ENCODE peak calls at places on chromosomes 7 and 10, in five cellular contexts. B is stimulated activated CD4-positive, alpha-beta T cell treated with anti-CD3 and anti-CD28 coated beads, Interleukin-12 subunit alpha, Interleukin-12 subunit beta, amount 100 ng/mL, for 24 hours; G is cardiac fibroblast; X is foreskin fibroblast; O is stimulated activated naive CD8-positive, alpha-beta T cell treated with anti-CD3 and anti-CD28 coated beads, Interleukin-15, Interleukin-2, amounts not matched to agents 100 U/mL and 50 U/mL, for 24 hours. U is an unnamed sample.

GRCh38 chr7:105675873-105676484 is 94.7 kb upstream of the EFCAB10 start:
- DNase-seq in O (peak), G (no peak), B (no peak), X (no peak), U (peak)

GRCh38 chr10:20855398-20856038 is 41.6 kb downstream of the NEBL start:
- DNase-seq in O (no peak), B (no peak), G (peak), X (no peak), U (no peak)

GRCh38 chr7:101486056-101486763 is 123.5 kb downstream of the COL26A1 start:
- DNase-seq in G (peak), X (peak), O (no peak), B (no peak), U (no peak)

GRCh38 chr10:64762861-64763260 is 1241.7 kb downstream of the REEP3 start:
- DNase-seq in B (no peak), X (no peak), O (no peak), G (no peak), U (no peak)

GRCh38 chr7:116798205-116798730 is 64.1 kb upstream of the CAPZA2 start:
- DNase-seq in O (no peak), X (no peak), G (no peak), B (no peak), U (no peak)

GRCh38 chr10:32004161-32004591 is 52.0 kb downstream of the KIF5B start:
- DNase-seq in B (no peak), G (no peak), O (no peak), X (no peak), U (peak)

GRCh38 chr7:25321424-25321823 is 93.1 kb upstream of the NPVF start:
- DNase-seq in G (no peak), O (no peak), B (no peak), X (no peak), U (no peak)

GRCh38 chr10:122348512-122348911 is 26.0 kb upstream of the PLEKHA1 start:
- DNase-seq in O (no peak), X (no peak), B (no peak), G (no peak), U (no peak)

GRCh38 chr10:60384708-60385398 is 4.8 kb downstream of the ANK3 start:
- DNase-seq in G (peak), O (no peak), X (peak), B (no peak), U (no peak)

GRCh38 chr10:110353244-110354119 is 48.8 kb upstream of the SMNDC1 start:
- DNase-seq in X (peak), G (peak), O (peak), B (no peak), U (no peak)

GRCh38 chr7:148729984-148730733 is 31.5 kb downstream of the CUL1 start:
- DNase-seq in B (no peak), O (no peak), G (no peak), X (peak), U (no peak)

GRCh38 chr10:34333513-34333912 is 481.6 kb downstream of the PARD3 start:
- DNase-seq in B (no peak), X (peak), G (peak), O (no peak), U (no peak)

GRCh38 chr7:27096756-27097514 is 1.1 kb upstream of the HOXA1 start:
- DNase-seq in O (peak), X (peak), B (no peak), G (no peak), U (no peak)

GRCh38 chr7:90999989-91000979 is 263.9 kb upstream of the FZD1 start:
- DNase-seq in B (no peak), X (peak), O (no peak), G (peak), U (no peak)

GRCh38 chr7:37916673-37917660 is at the start of gene SFRP4:
- DNase-seq in G (peak), B (no peak), O (peak), X (no peak), U (peak)

GRCh38 chr7:96045919-96046318 is 273.6 kb downstream of the DYNC1I1 start:
- DNase-seq in X (no peak), B (no peak), O (no peak), G (no peak), U (no peak)

GRCh38 chr7:118259115-118259514 is 34.6 kb downstream of the ANKRD7 start:
- DNase-seq in B (no peak), X (no peak), O (no peak), G (no peak), U (no peak)

GRCh38 chr7:1919539-1920265 is 249.6 kb downstream of the ELFN1 start:
- DNase-seq in X (peak), G (no peak), O (peak), B (no peak), U (peak)

GRCh38 chr10:36263871-36264270 is 621.8 kb upstream of the FZD8 start:
- DNase-seq in B (no peak), G (no peak), X (no peak), O (no peak), U (no peak)

GRCh38 chr10:1048349-1048731 is 579 bp downstream of the IDI1 start:
- DNase-seq in O (no peak), G (peak), X (no peak), B (no peak), U (peak)

GRCh38 chr10:19825690-19826089 is 9.5 kb downstream of the PLXDC2 start:
- DNase-seq in B (no peak), G (no peak), O (no peak), X (no peak), U (no peak)

GRCh38 chr7:16347461-16348192 is 73.7 kb downstream of the CRPPA start:
- DNase-seq in G (peak), B (no peak), X (peak), O (no peak), U (no peak)